ENCODE peak calls at places on chromosomes 7 and 10, in nine cellular contexts. G, A, B, U, E, Z, L, W and K are unnamed samples.

GRCh38 chr7:148303295-148304013 is 287.1 kb upstream of the C7orf33 start:
- DNase-seq in A (peak; percentile 49), G (peak; percentile 55), W (peak; percentile 9), Z (no peak), B (no peak), U (no peak), L (peak; percentile 23), E (no peak), K (no peak)

GRCh38 chr7:86965727-86966120 is 93.7 kb downstream of the ELAPOR2 start:
- DNase-seq in E (no peak), U (no peak), L (no peak), B (no peak), G (no peak), Z (no peak), A (no peak), W (no peak), K (no peak)

GRCh38 chr7:70417061-70417655 is 714.8 kb upstream of the GALNT17 start:
- DNase-seq in U (no peak), G (no peak), L (no peak), A (no peak), B (no peak), E (no peak), Z (no peak), W (no peak), K (no peak)

GRCh38 chr10:1267568-1267967 is 211.4 kb downstream of the WDR37 start:
- DNase-seq in Z (no peak), L (no peak), E (no peak), W (no peak), A (no peak), U (no peak), G (no peak), B (no peak), K (no peak)

GRCh38 chr10:60917331-60918280 is 26.4 kb downstream of the RHOBTB1 start:
- DNase-seq in W (peak; percentile 59), A (no peak), U (no peak), Z (no peak), G (peak; percentile 54), E (no peak), L (no peak), B (no peak), K (no peak)

GRCh38 chr10:46096909-46097575 is 51.0 kb upstream of the MSMB start:
- DNase-seq in E (no peak), L (no peak), U (no peak), B (no peak), Z (no peak), A (no peak), W (no peak), G (peak; percentile 28), K (no peak)

GRCh38 chr7:659996-660395 is 66.5 kb upstream of the DNAAF5 start:
- DNase-seq in W (no peak), G (no peak), Z (no peak), L (no peak), U (no peak), E (no peak), A (no peak), B (no peak), K (no peak)

GRCh38 chr10:66025186-66025585 is 900.6 kb upstream of the LRRTM3 start:
- DNase-seq in A (no peak), G (no peak), Z (no peak), U (no peak), B (no peak), E (no peak), L (no peak), W (no peak), K (no peak)

GRCh38 chr10:83553366-83553765 is 585.9 kb upstream of the GHITM start:
- DNase-seq in A (no peak), L (no peak), U (no peak), E (no peak), B (no peak), W (peak; percentile 76), G (peak; percentile 1), Z (no peak), K (no peak)

GRCh38 chr7:128347573-128348147 is 4.0 kb upstream of the RBM28 start:
- DNase-seq in U (peak; percentile 67), G (peak; percentile 51), L (peak; percentile 24), W (no peak), A (peak; percentile 65), B (no peak), Z (peak; percentile 29), E (peak; percentile 48), K (peak; percentile 28)

GRCh38 chr7:112985377-112985987 is 101.1 kb downstream of the GPR85 start:
- DNase-seq in Z (no peak), L (no peak), A (peak; percentile 64), E (no peak), W (peak; percentile 58), U (no peak), B (no peak), G (peak; percentile 83), K (no peak)

GRCh38 chr10:50575477-50576244 is 48.1 kb downstream of the SGMS1 start:
- DNase-seq in W (no peak), U (no peak), B (no peak), G (peak; percentile 12), E (no peak), Z (no peak), L (no peak), A (no peak), K (no peak)

GRCh38 chr7:142581341-142581740 is 167.9 kb upstream of the PRSS1 start:
- DNase-seq in Z (no peak), L (no peak), G (peak; percentile 68), E (no peak), W (no peak), U (peak; percentile 18), B (no peak), A (peak; percentile 39), K (no peak)

GRCh38 chr10:28434063-28434462 is 98.9 kb upstream of the WAC start:
- DNase-seq in Z (no peak), E (no peak), L (no peak), G (no peak), B (no peak), U (no peak), W (no peak), A (no peak), K (no peak)

GRCh38 chr10:97543025-97543546 is 29.5 kb upstream of the ANKRD2 start:
- DNase-seq in B (no peak), A (peak; percentile 92), E (peak; percentile 60), G (peak; percentile 97), U (peak; percentile 80), W (peak; percentile 98), Z (peak; percentile 30), L (no peak), K (no peak)

GRCh38 chr10:110258542-110258941 is 46.2 kb downstream of the SMNDC1 start:
- DNase-seq in U (no peak), A (no peak), E (no peak), W (no peak), L (no peak), G (no peak), Z (no peak), B (no peak), K (no peak)

GRCh38 chr7:372546-372938 is 82.6 kb downstream of the FOXL3 start:
- DNase-seq in A (no peak), Z (no peak), E (no peak), L (no peak), W (no peak), B (no peak), U (no peak), G (no peak), K (no peak)

GRCh38 chr7:105756402-105756801 is 120.0 kb downstream of the ATXN7L1 start:
- DNase-seq in Z (no peak), E (no peak), U (no peak), G (no peak), L (no peak), B (no peak), W (peak; percentile 12), A (no peak), K (no peak)